ENCODE peak calls at places on chromosomes 6 and 20, in four cellular contexts. E, X, S and U are unnamed samples.
A peak's percentile ranks its signal among the peaks of the same experiment; 100 is the strongest.

GRCh38 chr6:124792386-124792785 is 169.9 kb upstream of the RNF217 start:
- DNase-seq in X (no peak), E (no peak), S (no peak), U (no peak)

GRCh38 chr20:36856196-36856595 is 19.7 kb upstream of the TLDC2 start:
- DNase-seq in S (no peak), X (no peak), E (no peak), U (no peak)

GRCh38 chr6:6851059-6851658 is 256.6 kb upstream of the RREB1 start:
- DNase-seq in S (no peak), X (peak; percentile 12), E (peak; percentile 82), U (no peak)

GRCh38 chr6:74731204-74731603 is 474.6 kb downstream of the COL12A1 start:
- DNase-seq in X (no peak), S (no peak), E (no peak), U (no peak)

GRCh38 chr6:78746457-78746856 is 120.9 kb upstream of the IRAK1BP1 start:
- DNase-seq in E (no peak), S (no peak), X (no peak), U (no peak)

GRCh38 chr6:119052292-119052889 is 26.1 kb downstream of the FAM184A start:
- DNase-seq in E (no peak), S (no peak), X (no peak), U (no peak)

GRCh38 chr6:161169690-161170089 is 104.2 kb downstream of the AGPAT4 start:
- DNase-seq in X (no peak), E (no peak), S (peak; percentile 67), U (no peak)

GRCh38 chr6:127148511-127148910 is 30.0 kb downstream of the RSPO3 start:
- DNase-seq in S (no peak), X (no peak), E (no peak), U (no peak)

GRCh38 chr6:75273009-75273408 is 11.6 kb downstream of the TMEM30A start:
- DNase-seq in X (no peak), E (no peak), S (no peak), U (no peak)

GRCh38 chr6:161835426-161836029 is 561.7 kb upstream of the AGPAT4 start:
- DNase-seq in X (peak; percentile 13), S (peak; percentile 36), E (no peak), U (no peak)

GRCh38 chr20:62378215-62378614 is 8.7 kb upstream of the RPS21 start:
- DNase-seq in X (no peak), S (no peak), E (no peak), U (no peak)

GRCh38 chr6:149897855-149898744 is at the start of gene RAET1E:
- DNase-seq in S (no peak), X (no peak), E (no peak), U (no peak)

GRCh38 chr6:53938810-53939209 is 144.0 kb downstream of the LRRC1 start:
- DNase-seq in S (no peak), X (no peak), E (no peak), U (no peak)

GRCh38 chr6:2982464-2983121 is 11.2 kb upstream of the SERPINB6 start:
- DNase-seq in E (no peak), X (no peak), S (no peak), U (no peak)

GRCh38 chr20:53786445-53787267 is 193.0 kb upstream of the ZNF217 start:
- DNase-seq in E (peak; percentile 77), S (no peak), X (peak; percentile 56), U (no peak)

GRCh38 chr6:32854376-32855178 is 585 bp downstream of the PSMB9 start:
- DNase-seq in S (peak; percentile 30), E (no peak), X (no peak), U (no peak)

GRCh38 chr20:34579936-34580587 is 21.5 kb downstream of the MAP1LC3A start:
- DNase-seq in X (no peak), S (no peak), E (no peak), U (peak; percentile 67)

GRCh38 chr6:158934157-158934556 is 65.8 kb downstream of the RSPH3 start:
- DNase-seq in E (no peak), S (no peak), X (no peak), U (no peak)

GRCh38 chr6:100865525-100865924 is 15.6 kb downstream of the ASCC3 start:
- DNase-seq in E (no peak), S (no peak), X (no peak), U (no peak)

GRCh38 chr6:36655073-36655847 is 23.3 kb upstream of the CDKN1A start:
- DNase-seq in E (no peak), S (peak; percentile 80), X (no peak), U (no peak)

GRCh38 chr6:170452767-170453545 is 100.2 kb downstream of the PSMB1 start:
- DNase-seq in E (no peak), S (no peak), X (no peak), U (no peak)

GRCh38 chr20:325889-326644 is 715 bp downstream of the SOX12 start:
- DNase-seq in X (peak; percentile 63), E (peak; percentile 77), S (peak; percentile 70), U (no peak)

GRCh38 chr6:100371591-100371990 is 93.1 kb downstream of the SIM1 start:
- DNase-seq in X (no peak), S (no peak), E (no peak), U (no peak)

GRCh38 chr6:27359231-27359630 is 29.3 kb upstream of the ZNF391 start:
- DNase-seq in E (no peak), X (no peak), S (no peak), U (no peak)

GRCh38 chr6:29631860-29632731 is 887 bp downstream of the GABBR1 start:
- DNase-seq in X (no peak), S (peak; percentile 88), E (peak; percentile 51), U (no peak)

GRCh38 chr6:113184291-113184690 is 672.9 kb upstream of the MARCKS start:
- DNase-seq in S (no peak), E (peak; percentile 5), X (no peak), U (no peak)

GRCh38 chr6:35919085-35919826 is 1.6 kb downstream of the SRPK1 start:
- DNase-seq in X (peak; percentile 75), S (no peak), E (peak; percentile 23), U (no peak)

GRCh38 chr6:147909645-147910044 is 401.2 kb downstream of the SAMD5 start:
- DNase-seq in X (no peak), E (no peak), S (no peak), U (no peak)

GRCh38 chr20:38369387-38369786 is 23.1 kb downstream of the LBP start:
- DNase-seq in X (peak; percentile 47), E (no peak), S (peak; percentile 50), U (no peak)

GRCh38 chr6:112150363-112150762 is 63.0 kb downstream of the FAM229B start:
- DNase-seq in S (no peak), E (peak; percentile 1), X (no peak), U (no peak)

GRCh38 chr6:16318538-16318937 is 80.2 kb downstream of the GMPR start:
- DNase-seq in S (no peak), E (no peak), X (no peak), U (no peak)

DNA sequence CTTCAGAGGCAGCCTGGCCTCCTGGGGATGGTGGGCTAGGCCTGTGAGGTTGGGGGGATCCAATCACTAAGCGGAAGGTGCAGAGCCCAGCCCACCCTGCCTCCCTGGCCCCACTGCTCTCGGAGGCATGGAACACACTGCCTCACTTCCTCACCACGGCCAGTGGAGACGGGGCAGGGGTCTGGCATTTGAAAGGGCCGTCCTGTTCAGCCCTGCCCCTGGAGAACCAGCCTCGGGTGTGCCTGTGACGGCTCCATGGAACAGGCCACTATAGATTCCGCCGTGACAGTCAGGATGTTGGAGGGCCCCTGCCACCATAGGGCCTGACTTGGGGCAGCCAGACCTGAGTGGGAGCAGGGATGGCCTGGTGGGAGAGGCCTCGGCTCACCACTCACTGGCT is 110.2 kb downstream of the DACT2 start:
- DNase-seq in S (no peak), E (no peak), X (no peak), U (no peak)
- H3K4me1 ChIP-seq in S (no peaks in the 10 kb centered on the region), E (no peaks in the 10 kb centered on the region), X (no peaks in the 10 kb centered on the region), U (no peaks in the 10 kb centered on the region)

GRCh38 chr6:143964667-143965066 is 43.4 kb downstream of the PLAGL1 start:
- DNase-seq in X (no peak), E (no peak), S (no peak), U (no peak)

GRCh38 chr6:143967861-143968498 is 40.1 kb downstream of the PLAGL1 start:
- DNase-seq in E (no peak), S (no peak), X (no peak), U (no peak)

GRCh38 chr6:143966291-143966690 is 41.8 kb downstream of the PLAGL1 start:
- DNase-seq in X (no peak), E (no peak), S (no peak), U (no peak)

GRCh38 chr6:143963158-143963919 is 44.7 kb downstream of the PLAGL1 start:
- DNase-seq in E (no peak), S (no peak), X (no peak), U (no peak)

GRCh38 chr6:143965503-143966171 is 42.4 kb downstream of the PLAGL1 start:
- DNase-seq in E (no peak), S (no peak), X (no peak), U (no peak)
- TF ChIP-seq CHD2 in E (no peak), S (no peak), X (no peak), U (no peak)

GRCh38 chr6:155267411-155267810 is 3.6 kb downstream of the CLDN20 start:
- DNase-seq in E (no peak), X (no peak), S (no peak), U (no peak)

GRCh38 chr6:155265843-155266535 is 2.2 kb downstream of the CLDN20 start:
- DNase-seq in X (no peak), S (no peak), E (no peak), U (no peak)

GRCh38 chr6:155263373-155264063 is at the start of gene CLDN20:
- DNase-seq in E (no peak), X (no peak), S (no peak), U (no peak)

GRCh38 chr6:155262655-155263054 is 1.2 kb upstream of the CLDN20 start:
- DNase-seq in S (no peak), X (no peak), E (no peak), U (no peak)

DNA sequence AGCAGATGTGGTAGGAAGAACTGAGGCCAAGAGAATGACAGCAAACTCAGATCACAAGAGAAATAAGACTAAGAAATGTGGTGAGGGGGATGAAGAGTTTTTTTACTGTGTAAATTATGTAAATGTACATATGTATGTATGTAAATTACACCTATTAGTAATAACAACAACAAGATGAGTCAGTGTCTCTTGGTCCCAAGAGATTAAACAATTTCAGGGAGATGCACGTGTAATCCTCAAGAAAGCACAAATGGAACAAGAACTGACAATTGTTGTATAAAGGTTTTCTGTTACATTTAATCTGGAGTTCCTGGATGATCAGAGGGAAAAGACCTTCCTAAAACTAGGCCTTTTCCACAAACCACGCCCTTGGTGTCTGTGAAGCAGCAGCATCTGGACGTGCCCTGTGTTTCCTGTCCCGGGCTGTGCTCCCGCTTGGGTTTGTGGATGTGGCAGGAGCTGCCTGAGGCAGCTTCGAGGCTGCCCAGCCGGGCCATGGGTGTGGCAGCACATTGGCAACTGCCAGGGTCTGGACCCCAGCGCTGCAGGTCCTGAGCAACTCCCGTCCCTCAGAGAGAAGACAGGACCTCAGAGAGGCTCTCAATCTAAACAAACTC is 999 bp downstream of the CLDN20 start:
- DNase-seq in X (no peak), S (peak; percentile 73), E (no peak), U (no peak)
- TF ChIP-seq PBX3 in X (no peak), S (no peak), E (no peak), U (no peak)

DNA sequence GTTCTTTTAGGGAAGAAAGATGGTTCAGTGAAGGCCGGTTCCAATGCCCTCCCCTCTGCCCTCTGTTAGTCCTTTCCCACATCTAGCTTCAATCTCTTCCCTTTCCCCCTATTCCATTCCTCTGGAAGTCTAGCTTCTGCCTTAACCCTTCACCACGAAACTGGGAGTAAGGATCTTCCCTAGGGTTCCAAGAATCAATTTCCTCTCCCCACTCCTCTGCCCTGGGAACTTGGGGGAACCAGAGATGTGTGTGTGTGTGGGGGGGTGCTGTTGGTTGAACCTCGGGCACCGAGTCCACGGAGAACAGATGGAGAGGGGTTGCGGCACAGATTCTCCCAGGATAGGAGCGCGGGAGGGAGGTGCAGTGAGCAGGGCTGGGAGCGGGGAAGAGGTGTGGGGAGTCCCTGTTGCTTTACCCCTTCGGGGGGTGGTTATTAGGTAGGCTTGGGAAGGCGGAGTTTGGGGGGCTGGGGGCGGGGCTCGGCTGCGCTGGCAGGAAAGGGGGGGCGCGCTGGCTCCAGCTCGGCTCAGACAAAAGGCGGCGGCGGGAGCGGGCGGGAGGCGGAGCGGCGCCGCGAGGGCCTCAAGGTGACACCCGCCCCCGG is at the start of gene TMEM151B:
- DNase-seq in X (no peak), E (no peak), S (peak; percentile 67), U (no peak)
- H3K4me1 ChIP-seq in X (peaks cover 23% of the 10 kb centered on the region), E (peaks cover 3% of the 10 kb centered on the region), S (peaks cover 21% of the 10 kb centered on the region), U (peaks cover 22% of the 10 kb centered on the region)